ENCODE peak calls at places on chromosome 20, in four cellular contexts. A is activated naive CD4-positive, alpha-beta T cell treated with anti-CD3 and anti-CD28 coated beads for 36 hours; Y is left lung; Z is RWPE1. L is an unnamed sample.
A peak's percentile ranks its signal among the peaks of the same experiment; 100 is the strongest.

GRCh38 chr20:53126185-53126584 is 154.0 kb downstream of the TSHZ2 start:
- DNase-seq in A (no peak), Y (no peak), Z (no peak), L (no peak)

GRCh38 chr20:37020636-37021035 is 69.1 kb upstream of the SAMHD1 start:
- DNase-seq in A (no peak), Y (no peak), Z (no peak), L (no peak)

GRCh38 chr20:14888172-14888571 is 550.8 kb upstream of the FLRT3 start:
- DNase-seq in A (no peak), Y (no peak), Z (no peak), L (no peak)

GRCh38 chr20:2729251-2729713 is 36.7 kb downstream of the EBF4 start:
- DNase-seq in A (peak; percentile 61), Y (no peak), Z (no peak), L (no peak)

GRCh38 chr20:5309971-5310370 is 6.8 kb downstream of the PROKR2 start:
- DNase-seq in A (no peak), Y (no peak), Z (no peak), L (no peak)

GRCh38 chr20:24781061-24781980 is 167.7 kb upstream of the CST7 start:
- DNase-seq in A (peak; percentile 60), Y (peak; percentile 24), Z (peak; percentile 55), L (peak; percentile 44)

GRCh38 chr20:18780731-18781130 is 32.9 kb upstream of the SCP2D1 start:
- DNase-seq in A (no peak), Y (no peak), Z (no peak), L (no peak)

GRCh38 chr20:58492795-58493538 is 22.2 kb downstream of the APCDD1L start:
- DNase-seq in A (no peak), Y (no peak), Z (no peak), L (no peak)

GRCh38 chr20:11511816-11512215 is 405.9 kb upstream of the BTBD3 start:
- DNase-seq in A (no peak), Y (no peak), Z (no peak), L (no peak)

GRCh38 chr20:17225891-17226409 is 890 bp upstream of the PCSK2 start:
- DNase-seq in A (no peak), Y (no peak), Z (no peak), L (peak; percentile 25)

GRCh38 chr20:4875578-4876067 is 125.7 kb downstream of the SLC23A2 start:
- DNase-seq in A (no peak), Y (no peak), Z (no peak), L (no peak)

GRCh38 chr20:18739785-18740184 is 73.8 kb upstream of the SCP2D1 start:
- DNase-seq in A (no peak), Y (peak; percentile 39), Z (no peak), L (no peak)

GRCh38 chr20:32535316-32535952 is 49.7 kb downstream of the NOL4L start:
- DNase-seq in A (peak; percentile 48), Y (no peak), Z (no peak), L (no peak)

GRCh38 chr20:45183084-45183483 is 8.4 kb downstream of the PI3 start:
- DNase-seq in A (no peak), Y (no peak), Z (peak; percentile 34), L (no peak)

GRCh38 chr20:49668181-49668877 is 45.3 kb downstream of the B4GALT5 start:
- DNase-seq in A (peak; percentile 28), Y (peak; percentile 56), Z (no peak), L (no peak)

GRCh38 chr20:24735263-24735662 is 213.8 kb upstream of the CST7 start:
- DNase-seq in A (no peak), Y (no peak), Z (no peak), L (no peak)

GRCh38 chr20:24683676-24684075 is 214.2 kb downstream of the SYNDIG1 start:
- DNase-seq in A (no peak), Y (peak; percentile 15), Z (no peak), L (no peak)

GRCh38 chr20:3583765-3584164 is 79.4 kb downstream of the GFRA4 start:
- DNase-seq in A (no peak), Y (no peak), Z (no peak), L (no peak)

GRCh38 chr20:334578-334977 is 9.2 kb downstream of the SOX12 start:
- DNase-seq in A (no peak), Y (no peak), Z (no peak), L (no peak)

GRCh38 chr20:5544702-5545101 is 205.5 kb upstream of the SHLD1 start:
- DNase-seq in A (no peak), Y (no peak), Z (no peak), L (no peak)

GRCh38 chr20:22248052-22248667 is 336.2 kb downstream of the FOXA2 start:
- DNase-seq in A (no peak), Y (no peak), Z (peak; percentile 33), L (peak; percentile 57)

GRCh38 chr20:54981181-54981580 is 505.8 kb downstream of the DOK5 start:
- DNase-seq in A (no peak), Y (no peak), Z (no peak), L (no peak)

GRCh38 chr20:21534453-21534852 is 20.6 kb upstream of the NKX2-2 start:
- DNase-seq in A (no peak), Y (peak; percentile 51), Z (no peak), L (no peak)

GRCh38 chr20:39879296-39879695 is 809.7 kb downstream of the MAFB start:
- DNase-seq in A (no peak), Y (no peak), Z (no peak), L (no peak)

GRCh38 chr20:11178946-11179654 is 505.3 kb upstream of the JAG1 start:
- DNase-seq in A (no peak), Y (no peak), Z (peak; percentile 92), L (no peak)

GRCh38 chr20:62716198-62716940 is 7.7 kb downstream of the NTSR1 start:
- DNase-seq in A (peak; percentile 33), Y (no peak), Z (no peak), L (no peak)

GRCh38 chr20:57620999-57621398 is 773 bp upstream of the ZBP1 start:
- DNase-seq in A (peak; percentile 39), Y (peak; percentile 32), Z (no peak), L (no peak)

GRCh38 chr20:62430871-62431447 is 3.6 kb upstream of the RBBP8NL start:
- DNase-seq in A (no peak), Y (no peak), Z (no peak), L (no peak)

GRCh38 chr20:50690562-50690978 is 772 bp downstream of the RIPOR3 start:
- DNase-seq in A (no peak), Y (no peak), Z (no peak), L (peak; percentile 24)

GRCh38 chr20:49590163-49591017 is 22.5 kb upstream of the PTGIS start:
- DNase-seq in A (no peak), Y (no peak), Z (no peak), L (no peak)

GRCh38 chr20:54980321-54980960 is 505.0 kb downstream of the DOK5 start:
- DNase-seq in A (no peak), Y (no peak), Z (peak; percentile 14), L (no peak)

GRCh38 chr20:34220581-34220980 is 20.6 kb upstream of the ASIP start:
- DNase-seq in A (no peak), Y (no peak), Z (peak; percentile 50), L (no peak)

GRCh38 chr20:45012682-45013302 is 46.5 kb downstream of the STK4 start:
- DNase-seq in A (no peak), Y (no peak), Z (peak; percentile 53), L (no peak)

GRCh38 chr20:35226775-35227681 is 538 bp downstream of the MMP24 start:
- DNase-seq in A (peak; percentile 58), Y (peak; percentile 40), Z (peak; percentile 70), L (peak; percentile 79)

GRCh38 chr20:9359561-9360308 is 154.7 kb upstream of the LAMP5 start:
- DNase-seq in A (no peak), Y (no peak), Z (peak; percentile 31), L (peak; percentile 35)

GRCh38 chr20:10557685-10558084 is 116.1 kb downstream of the JAG1 start:
- DNase-seq in A (no peak), Y (no peak), Z (peak; percentile 61), L (no peak)

GRCh38 chr20:10792291-10792690 is 118.5 kb upstream of the JAG1 start:
- DNase-seq in A (no peak), Y (no peak), Z (no peak), L (no peak)

GRCh38 chr20:63978319-63979220 is 872 bp downstream of the SAMD10 start:
- DNase-seq in A (peak; percentile 81), Y (peak; percentile 83), Z (peak; percentile 85), L (peak; percentile 66)